ENCODE peak calls at places on chromosomes 5 and 9, in six cellular contexts. One of them, this sample, is unnamed.

GRCh38 chr9:88820055-88820454 is 171.2 kb upstream of the S1PR3 start:
- DNase-seq in upper lobe of left lung: no peak
- DNase-seq in GM23338: no peak
- DNase-seq in sigmoid colon: no peak
- DNase-seq in prostate gland: no peak
- DNase-seq in K562: no peak
- DNase-seq in this sample: no peak

GRCh38 chr9:18678846-18679245 is 204.9 kb downstream of the ADAMTSL1 start:
- DNase-seq in upper lobe of left lung: no peak
- DNase-seq in GM23338: no peak
- DNase-seq in sigmoid colon: no peak
- DNase-seq in prostate gland: no peak
- DNase-seq in K562: no peak
- DNase-seq in this sample: no peak

GRCh38 chr9:11269036-11269435 is 656.2 kb upstream of the PTPRD start:
- DNase-seq in upper lobe of left lung: no peak
- DNase-seq in GM23338: peak; percentile 45
- DNase-seq in sigmoid colon: no peak
- DNase-seq in prostate gland: no peak
- DNase-seq in K562: no peak
- DNase-seq in this sample: no peak

GRCh38 chr5:118628672-118629354 is 359.5 kb downstream of the DTWD2 start:
- DNase-seq in upper lobe of left lung: no peak
- DNase-seq in GM23338: peak; percentile 41
- DNase-seq in sigmoid colon: no peak
- DNase-seq in prostate gland: no peak
- DNase-seq in K562: no peak
- DNase-seq in this sample: no peak

GRCh38 chr5:158410976-158411375 is 552.0 kb upstream of the CLINT1 start:
- DNase-seq in upper lobe of left lung: no peak
- DNase-seq in GM23338: no peak
- DNase-seq in sigmoid colon: no peak
- DNase-seq in prostate gland: no peak
- DNase-seq in K562: no peak
- DNase-seq in this sample: no peak

GRCh38 chr5:6729400-6730310 is 16.4 kb downstream of the TENT4A start:
- DNase-seq in upper lobe of left lung: no peak
- DNase-seq in GM23338: no peak
- DNase-seq in sigmoid colon: peak; percentile 69
- DNase-seq in prostate gland: no peak
- DNase-seq in K562: no peak
- DNase-seq in this sample: peak; percentile 51

GRCh38 chr9:27548055-27548741 is 18.6 kb upstream of the MOB3B start:
- DNase-seq in upper lobe of left lung: no peak
- DNase-seq in GM23338: peak; percentile 66
- DNase-seq in sigmoid colon: no peak
- DNase-seq in prostate gland: no peak
- DNase-seq in K562: no peak
- DNase-seq in this sample: no peak

GRCh38 chr9:85960688-85961093 is 19.7 kb downstream of the NAA35 start:
- DNase-seq in upper lobe of left lung: no peak
- DNase-seq in GM23338: no peak
- DNase-seq in sigmoid colon: no peak
- DNase-seq in prostate gland: no peak
- DNase-seq in K562: peak; percentile 9
- DNase-seq in this sample: no peak

DNA sequence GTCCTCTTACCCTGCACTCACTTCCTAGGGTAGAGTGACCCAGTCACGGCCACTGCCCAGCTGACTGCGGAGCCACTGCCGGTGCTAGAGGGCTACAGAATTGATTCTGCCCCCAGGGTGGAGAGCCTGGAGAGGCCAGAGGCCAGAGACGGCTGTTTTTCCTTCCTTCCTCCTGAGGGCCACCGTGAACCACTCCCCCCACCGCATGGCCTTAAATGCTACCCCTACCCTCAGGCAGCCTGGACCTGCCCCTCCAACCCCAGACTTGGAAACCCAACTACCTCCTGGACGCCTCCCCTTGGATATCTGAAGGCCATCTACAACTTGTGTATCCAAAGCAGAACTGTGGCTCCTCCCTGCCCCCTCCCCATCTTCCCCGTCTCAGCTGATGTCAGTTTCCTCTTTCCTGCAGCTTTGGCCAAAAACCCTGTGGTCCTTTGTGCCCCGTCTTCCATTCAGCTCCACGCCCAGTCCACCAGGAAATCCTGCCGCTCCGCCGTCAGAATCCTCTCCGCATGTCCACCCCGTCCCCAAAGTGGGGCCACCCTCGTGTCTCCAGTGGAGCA is 16.3 kb downstream of the SH2D3C start:
- DNase-seq in upper lobe of left lung: no peak
- DNase-seq in GM23338: no peak
- DNase-seq in sigmoid colon: no peak
- DNase-seq in prostate gland: no peak
- DNase-seq in K562: no peak
- DNase-seq in this sample: no peak
- H3K4me1 ChIP-seq in upper lobe of left lung: peaks cover 38% of the 10 kb centered on the region
- H3K4me1 ChIP-seq in GM23338: peaks cover 19% of the 10 kb centered on the region
- H3K4me1 ChIP-seq in sigmoid colon: no peaks in the 10 kb centered on the region
- H3K4me1 ChIP-seq in prostate gland: no peaks in the 10 kb centered on the region
- H3K4me1 ChIP-seq in K562: peaks cover 21% of the 10 kb centered on the region
- H3K4me1 ChIP-seq in this sample: peaks cover 21% of the 10 kb centered on the region

GRCh38 chr9:33044677-33045282 is 19.7 kb downstream of the DNAJA1 start:
- DNase-seq in upper lobe of left lung: no peak
- DNase-seq in GM23338: peak; percentile 81
- DNase-seq in sigmoid colon: no peak
- DNase-seq in prostate gland: peak; percentile 34
- DNase-seq in K562: no peak
- DNase-seq in this sample: peak; percentile 39
- H3K27ac ChIP-seq in upper lobe of left lung: peak overlapping the region; percentile 94
- H3K27ac ChIP-seq in GM23338: peak overlapping the region; percentile 70
- H3K27ac ChIP-seq in sigmoid colon: peak overlapping the region; percentile 96
- H3K27ac ChIP-seq in prostate gland: peak overlapping the region; percentile 89
- H3K27ac ChIP-seq in K562: no peak overlapping the region
- H3K27ac ChIP-seq in this sample: peak overlapping the region; percentile 86

GRCh38 chr9:109035684-109036423 is 22.6 kb upstream of the CTNNAL1 start:
- DNase-seq in upper lobe of left lung: no peak
- DNase-seq in GM23338: no peak
- DNase-seq in sigmoid colon: no peak
- DNase-seq in prostate gland: no peak
- DNase-seq in K562: no peak
- DNase-seq in this sample: peak; percentile 65
- TF ChIP-seq POLR2AphosphoS5 in upper lobe of left lung: no peak
- TF ChIP-seq POLR2AphosphoS5 in GM23338: no peak
- TF ChIP-seq POLR2AphosphoS5 in sigmoid colon: no peak
- TF ChIP-seq POLR2AphosphoS5 in prostate gland: peak; percentile 12
- TF ChIP-seq POLR2AphosphoS5 in K562: no peak
- TF ChIP-seq POLR2AphosphoS5 in this sample: no peak

DNA sequence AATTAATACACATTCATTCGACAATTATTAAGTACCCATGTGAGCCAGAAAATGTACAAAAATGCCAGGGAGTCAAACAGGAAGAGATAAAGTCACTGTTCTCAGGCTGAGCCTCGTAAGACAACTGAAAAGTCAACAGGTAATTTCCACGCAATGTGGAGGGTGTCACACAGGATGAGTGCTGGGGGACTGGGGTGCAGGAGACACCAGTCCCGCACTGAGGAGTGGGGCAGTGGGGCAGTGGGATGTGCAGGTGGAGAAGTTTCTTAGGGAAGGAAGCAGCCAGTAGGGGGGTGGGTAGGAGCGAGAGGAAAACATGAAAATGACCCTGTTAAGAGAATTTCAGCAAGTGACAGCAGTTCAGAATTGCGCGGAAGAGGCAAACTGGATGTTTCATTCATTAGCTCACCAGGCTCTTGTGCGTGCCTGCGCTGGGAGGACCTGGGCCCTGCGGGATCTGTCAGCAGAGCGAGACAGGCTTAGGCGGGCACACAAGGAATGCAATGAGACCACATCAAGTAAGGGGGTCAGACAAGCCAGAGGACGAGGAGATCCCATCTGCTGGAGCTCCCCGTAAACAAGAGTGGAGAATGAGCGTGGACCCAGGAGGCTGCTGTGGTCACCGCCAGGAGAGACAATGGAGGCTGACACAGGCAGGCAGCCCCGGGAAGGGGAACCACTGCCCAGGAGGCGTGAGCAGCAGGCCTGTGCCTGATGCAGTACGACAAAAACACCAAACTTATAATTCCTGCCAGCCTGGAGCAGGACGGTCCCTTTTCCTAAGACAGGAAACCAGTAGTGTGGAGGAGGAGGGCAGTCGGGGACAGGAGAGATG is 21.0 kb downstream of the CAMSAP1 start:
- DNase-seq in upper lobe of left lung: no peak
- DNase-seq in GM23338: no peak
- DNase-seq in sigmoid colon: no peak
- DNase-seq in prostate gland: no peak
- DNase-seq in K562: no peak
- DNase-seq in this sample: peak; percentile 4
- H3K4me1 ChIP-seq in upper lobe of left lung: peaks cover 37% of the 10 kb centered on the region
- H3K4me1 ChIP-seq in GM23338: peaks cover 26% of the 10 kb centered on the region
- H3K4me1 ChIP-seq in sigmoid colon: peaks cover 62% of the 10 kb centered on the region
- H3K4me1 ChIP-seq in prostate gland: peaks cover 12% of the 10 kb centered on the region
- H3K4me1 ChIP-seq in K562: peaks cover 37% of the 10 kb centered on the region
- H3K4me1 ChIP-seq in this sample: peaks cover 50% of the 10 kb centered on the region

GRCh38 chr9:12968093-12968492 is 193.3 kb downstream of the LURAP1L start:
- DNase-seq in upper lobe of left lung: no peak
- DNase-seq in GM23338: no peak
- DNase-seq in sigmoid colon: peak; percentile 69
- DNase-seq in prostate gland: no peak
- DNase-seq in K562: no peak
- DNase-seq in this sample: no peak

GRCh38 chr9:12973702-12974101 is 198.9 kb downstream of the LURAP1L start:
- DNase-seq in upper lobe of left lung: no peak
- DNase-seq in GM23338: no peak
- DNase-seq in sigmoid colon: no peak
- DNase-seq in prostate gland: no peak
- DNase-seq in K562: no peak
- DNase-seq in this sample: no peak

GRCh38 chr9:12975496-12975895 is 200.7 kb downstream of the LURAP1L start:
- DNase-seq in upper lobe of left lung: no peak
- DNase-seq in GM23338: no peak
- DNase-seq in sigmoid colon: no peak
- DNase-seq in prostate gland: no peak
- DNase-seq in K562: no peak
- DNase-seq in this sample: no peak

GRCh38 chr9:12972608-12973589 is 198.1 kb downstream of the LURAP1L start:
- DNase-seq in upper lobe of left lung: no peak
- DNase-seq in GM23338: no peak
- DNase-seq in sigmoid colon: peak; percentile 85
- DNase-seq in prostate gland: peak; percentile 69
- DNase-seq in K562: no peak
- DNase-seq in this sample: peak; percentile 73
- H3K27ac ChIP-seq in upper lobe of left lung: no peak overlapping the region
- H3K27ac ChIP-seq in GM23338: no peak overlapping the region
- H3K27ac ChIP-seq in sigmoid colon: peak overlapping the region; percentile 59
- H3K27ac ChIP-seq in prostate gland: no peak overlapping the region
- H3K27ac ChIP-seq in K562: no peak overlapping the region
- H3K27ac ChIP-seq in this sample: no peak overlapping the region

DNA sequence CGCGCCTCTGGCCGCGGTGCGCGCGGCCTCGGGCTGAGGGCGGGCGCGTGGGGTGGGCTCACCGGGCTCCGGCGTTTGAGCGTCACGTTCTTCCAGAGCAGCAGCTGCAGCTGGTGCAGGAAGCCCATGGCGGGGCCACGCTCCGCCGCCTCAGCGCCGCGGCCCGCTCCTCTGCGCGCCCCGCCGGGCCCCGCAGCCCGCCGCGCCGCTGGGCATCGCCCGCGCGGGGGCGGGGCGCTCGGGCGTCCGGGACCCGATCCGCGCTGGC is at the start of gene ABCA2:
- DNase-seq in upper lobe of left lung: no peak
- DNase-seq in GM23338: no peak
- DNase-seq in sigmoid colon: no peak
- DNase-seq in prostate gland: no peak
- DNase-seq in K562: no peak
- DNase-seq in this sample: no peak
- TF ChIP-seq POLR2AphosphoS5 in upper lobe of left lung: no peak
- TF ChIP-seq POLR2AphosphoS5 in GM23338: no peak
- TF ChIP-seq POLR2AphosphoS5 in sigmoid colon: no peak
- TF ChIP-seq POLR2AphosphoS5 in prostate gland: no peak
- TF ChIP-seq POLR2AphosphoS5 in K562: no peak
- TF ChIP-seq POLR2AphosphoS5 in this sample: no peak

GRCh38 chr9:106920091-106920490 is 57.1 kb downstream of the ZNF462 start:
- DNase-seq in upper lobe of left lung: no peak
- DNase-seq in GM23338: no peak
- DNase-seq in sigmoid colon: no peak
- DNase-seq in prostate gland: no peak
- DNase-seq in K562: no peak
- DNase-seq in this sample: no peak

GRCh38 chr9:106921341-106921899 is 58.5 kb downstream of the ZNF462 start:
- DNase-seq in upper lobe of left lung: no peak
- DNase-seq in GM23338: peak; percentile 21
- DNase-seq in sigmoid colon: no peak
- DNase-seq in prostate gland: no peak
- DNase-seq in K562: no peak
- DNase-seq in this sample: no peak

GRCh38 chr9:106916491-106917235 is 53.7 kb downstream of the ZNF462 start:
- DNase-seq in upper lobe of left lung: no peak
- DNase-seq in GM23338: peak; percentile 66
- DNase-seq in sigmoid colon: peak; percentile 71
- DNase-seq in prostate gland: peak; percentile 21
- DNase-seq in K562: no peak
- DNase-seq in this sample: no peak

GRCh38 chr9:106920701-106921283 is 57.8 kb downstream of the ZNF462 start:
- DNase-seq in upper lobe of left lung: no peak
- DNase-seq in GM23338: no peak
- DNase-seq in sigmoid colon: no peak
- DNase-seq in prostate gland: no peak
- DNase-seq in K562: no peak
- DNase-seq in this sample: peak; percentile 44

DNA sequence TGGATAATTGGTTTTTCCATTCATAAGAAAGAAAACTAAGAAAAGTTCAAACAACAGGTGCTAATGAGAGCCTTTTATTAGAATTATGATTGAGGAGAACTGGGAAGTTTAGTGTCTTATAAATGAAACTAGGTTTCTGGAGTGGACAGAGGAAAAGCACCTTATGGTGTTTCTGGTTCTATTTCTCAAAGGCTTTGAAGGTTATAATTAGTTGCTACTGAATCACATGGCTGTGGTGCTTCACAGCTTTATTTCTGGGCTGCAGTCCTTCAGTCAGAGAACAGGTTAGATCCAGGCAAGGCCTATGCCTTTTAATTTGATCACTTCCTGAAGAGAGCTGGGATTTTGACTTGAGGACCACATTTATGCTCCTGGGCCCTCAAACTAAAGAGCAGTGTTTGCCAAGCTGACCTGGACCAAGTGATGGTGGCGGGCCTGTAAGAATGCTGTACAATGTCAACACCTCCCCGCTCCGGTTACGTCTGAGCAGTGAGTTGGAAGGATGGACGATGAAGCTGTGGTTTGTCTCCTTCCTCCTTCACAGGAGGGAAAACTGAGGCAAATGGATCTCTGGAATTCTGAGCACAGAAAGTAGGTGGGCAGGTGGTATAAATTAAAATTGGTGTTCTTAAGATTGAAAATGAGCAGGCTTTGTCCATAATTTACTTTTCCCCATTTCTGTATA is 56.0 kb downstream of the ZNF462 start:
- DNase-seq in upper lobe of left lung: no peak
- DNase-seq in GM23338: no peak
- DNase-seq in sigmoid colon: no peak
- DNase-seq in prostate gland: no peak
- DNase-seq in K562: no peak
- DNase-seq in this sample: no peak
- H3K4me1 ChIP-seq in upper lobe of left lung: peaks cover 34% of the 10 kb centered on the region
- H3K4me1 ChIP-seq in GM23338: peaks cover 54% of the 10 kb centered on the region
- H3K4me1 ChIP-seq in sigmoid colon: peaks cover 45% of the 10 kb centered on the region
- H3K4me1 ChIP-seq in prostate gland: no peaks in the 10 kb centered on the region
- H3K4me1 ChIP-seq in K562: no peaks in the 10 kb centered on the region
- H3K4me1 ChIP-seq in this sample: peaks cover 17% of the 10 kb centered on the region